ENCODE peak calls at places on chromosomes 12 and 14, in nine cellular contexts. M is ovary, Q is endothelial cell of umbilical vein, J is body of pancreas, K is stomach, O is gastrocnemius medialis, E is transverse colon, R is right lobe of liver, N is IMR-90. V is an unnamed sample.

GRCh38 chr12:122799635-122800243 is 25.4 kb downstream of the CCDC62 start:
- DNase-seq in M (no peak), Q (no peak), J (no peak), K (no peak), O (no peak), E (no peak), R (no peak), N (no peak), V (no peak)

GRCh38 chr12:105083551-105084105 is 630 bp downstream of the ALDH1L2 start:
- DNase-seq in M (peak), Q (peak), J (peak), K (peak), O (peak), E (peak), R (no peak), N (peak), V (peak)

GRCh38 chr12:118098911-118099671 is 4.7 kb downstream of the VSIG10 start:
- DNase-seq in M (no peak), Q (no peak), J (no peak), K (no peak), O (no peak), E (peak), R (no peak), N (no peak), V (no peak)

GRCh38 chr14:69614592-69614991 is 3.2 kb downstream of the SUSD6 start:
- DNase-seq in M (no peak), Q (no peak), J (no peak), K (no peak), O (peak), E (peak), R (no peak), N (no peak), V (no peak)

GRCh38 chr14:91317381-91318313 is 73.1 kb upstream of the GPR68 start:
- DNase-seq in M (peak), Q (peak), J (peak), K (peak), O (peak), E (peak), R (peak), N (no peak), V (no peak)

GRCh38 chr14:96052541-96053105 is 13.5 kb downstream of the C14orf132 start:
- DNase-seq in M (no peak), Q (no peak), J (no peak), K (no peak), O (no peak), E (no peak), R (no peak), N (peak), V (peak)

GRCh38 chr12:18246057-18246456 is 15.3 kb upstream of the PIK3C2G start:
- DNase-seq in M (no peak), Q (no peak), J (no peak), K (no peak), O (no peak), E (no peak), R (no peak), N (no peak), V (no peak)

GRCh38 chr12:125983094-125983783 is 918.0 kb downstream of the AACS start:
- DNase-seq in M (peak), Q (no peak), J (peak), K (peak), O (no peak), E (peak), R (peak), N (no peak), V (no peak)

GRCh38 chr14:40694026-40694425 is 912.6 kb upstream of the LRFN5 start:
- DNase-seq in M (no peak), Q (no peak), J (no peak), K (no peak), O (no peak), E (no peak), R (no peak), N (no peak), V (no peak)

GRCh38 chr12:219891-220352 is 6.0 kb upstream of the SLC6A12 start:
- DNase-seq in M (no peak), Q (peak), J (peak), K (peak), O (peak), E (peak), R (peak), N (peak), V (peak)

GRCh38 chr12:109418848-109419474 is 58.1 kb downstream of the KCTD10 start:
- DNase-seq in M (no peak), Q (no peak), J (no peak), K (no peak), O (no peak), E (no peak), R (no peak), N (no peak), V (no peak)

GRCh38 chr14:84591827-84592540 is 938.0 kb upstream of the FLRT2 start:
- DNase-seq in M (no peak), Q (peak), J (peak), K (no peak), O (no peak), E (no peak), R (no peak), N (no peak), V (no peak)

GRCh38 chr14:30621354-30621953 is 665 bp upstream of the SCFD1 start:
- DNase-seq in M (peak), Q (no peak), J (peak), K (no peak), O (no peak), E (peak), R (no peak), N (peak), V (no peak)

GRCh38 chr12:103712191-103712590 is 125.1 kb downstream of the STAB2 start:
- DNase-seq in M (no peak), Q (no peak), J (no peak), K (no peak), O (no peak), E (no peak), R (no peak), N (no peak), V (no peak)

GRCh38 chr14:106308839-106309389 is 782.5 kb downstream of the TMEM121 start:
- DNase-seq in M (no peak), Q (no peak), J (peak), K (peak), O (no peak), E (peak), R (peak), N (no peak), V (no peak)

GRCh38 chr14:95268350-95268749 is 51.4 kb downstream of the CLMN start:
- DNase-seq in M (no peak), Q (no peak), J (no peak), K (no peak), O (no peak), E (no peak), R (no peak), N (no peak), V (no peak)

DNA sequence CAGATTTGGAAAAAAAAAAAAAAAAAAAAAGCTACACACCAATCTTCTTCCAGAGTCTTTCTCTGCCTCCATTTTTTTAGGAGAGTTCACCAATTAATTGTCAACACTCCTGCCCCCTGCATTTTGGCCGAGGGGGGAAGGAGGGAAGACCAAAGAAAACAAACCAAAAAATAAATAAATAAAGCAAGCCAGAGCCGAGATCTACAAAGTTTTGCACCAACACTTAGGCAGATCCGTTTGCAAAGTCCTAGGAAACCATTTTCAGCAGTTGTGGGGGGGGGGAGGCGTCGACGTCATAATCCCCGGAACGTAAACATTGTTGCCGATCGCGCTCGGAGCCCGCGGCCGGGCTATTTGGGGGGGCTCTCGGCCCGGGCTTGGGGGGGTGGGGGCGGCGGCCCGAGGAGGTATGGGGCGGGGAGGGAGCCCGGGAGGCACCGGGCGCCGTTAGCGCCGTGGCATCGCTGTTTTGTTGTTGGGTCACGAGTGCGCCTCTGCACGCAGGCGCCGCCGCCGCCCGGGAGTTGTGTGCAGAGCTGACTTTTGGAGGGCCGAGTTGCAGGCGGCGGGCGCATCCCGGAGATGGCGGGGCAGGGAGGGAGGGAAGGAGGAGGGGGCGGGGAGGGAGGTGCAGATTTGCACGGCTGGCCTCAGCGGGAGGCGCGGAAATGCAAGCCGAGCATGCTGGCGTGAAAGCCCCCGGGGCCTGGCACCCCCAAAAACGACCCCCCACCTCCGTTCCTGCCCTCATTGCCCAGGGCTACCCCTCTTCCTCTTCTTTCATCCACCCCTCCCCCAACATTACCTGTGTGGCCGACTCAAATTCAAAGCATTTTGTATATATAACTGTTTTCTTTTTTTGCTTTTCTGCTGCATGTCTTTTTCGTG is 598 bp downstream of the KDM2B start:
- DNase-seq in M (peak), Q (peak), J (peak), K (peak), O (peak), E (peak), R (peak), N (peak), V (peak)
- TF ChIP-seq POLR2A in M (no peak), Q (peak), J (peak), K (no peak), O (no peak), E (no peak), R (no peak), N (no peak), V (peak)

GRCh38 chr12:56152756-56153137 is 360 bp downstream of the MYL6B start:
- DNase-seq in M (peak), Q (no peak), J (no peak), K (no peak), O (no peak), E (no peak), R (no peak), N (no peak), V (no peak)

GRCh38 chr12:56153291-56154065 is 1.1 kb downstream of the MYL6B start:
- DNase-seq in M (no peak), Q (no peak), J (no peak), K (no peak), O (no peak), E (no peak), R (no peak), N (no peak), V (no peak)

GRCh38 chr12:56151672-56152131 is 685 bp upstream of the MYL6B start:
- DNase-seq in M (peak), Q (no peak), J (peak), K (peak), O (peak), E (peak), R (peak), N (no peak), V (no peak)

GRCh38 chr12:56150563-56150962 is 1.8 kb upstream of the MYL6B start:
- DNase-seq in M (no peak), Q (peak), J (no peak), K (no peak), O (no peak), E (no peak), R (no peak), N (peak), V (no peak)

DNA sequence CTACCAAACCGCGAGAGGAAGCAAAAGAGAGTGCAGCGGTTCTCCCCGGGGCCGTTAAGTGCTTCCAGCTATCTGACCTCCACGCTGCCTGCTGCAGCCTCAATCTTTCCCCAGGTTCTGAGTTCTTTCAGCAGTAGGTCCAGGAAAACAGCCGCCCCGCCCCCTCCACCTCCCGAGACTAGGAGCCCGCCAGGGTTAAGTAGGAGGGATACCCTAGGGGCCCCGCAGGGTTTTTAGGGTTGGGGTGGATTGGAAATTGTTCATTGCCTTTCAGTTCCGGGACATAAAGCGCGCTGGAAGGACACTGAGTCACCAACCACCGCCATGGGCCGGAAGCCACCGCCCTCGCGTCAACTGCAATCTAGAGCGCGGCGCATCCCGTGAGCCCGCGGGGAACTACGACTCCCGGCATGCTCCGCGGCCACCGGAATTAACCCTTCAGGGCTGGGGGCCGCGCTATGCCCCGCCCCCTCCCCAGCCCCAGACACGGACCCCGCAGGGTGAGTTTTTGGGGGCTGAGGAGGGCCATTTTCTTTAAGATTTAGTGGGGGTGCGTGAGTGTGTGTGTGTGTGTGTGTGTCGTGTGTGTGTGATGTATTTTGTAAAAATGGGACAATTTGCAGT is at the start of gene MYL6B:
- DNase-seq in M (peak), Q (peak), J (peak), K (peak), O (peak), E (peak), R (peak), N (peak), V (peak)
- TF ChIP-seq POLR2A in M (no peak), Q (peak), J (peak), K (no peak), O (peak), E (peak), R (peak), N (no peak), V (peak)

DNA sequence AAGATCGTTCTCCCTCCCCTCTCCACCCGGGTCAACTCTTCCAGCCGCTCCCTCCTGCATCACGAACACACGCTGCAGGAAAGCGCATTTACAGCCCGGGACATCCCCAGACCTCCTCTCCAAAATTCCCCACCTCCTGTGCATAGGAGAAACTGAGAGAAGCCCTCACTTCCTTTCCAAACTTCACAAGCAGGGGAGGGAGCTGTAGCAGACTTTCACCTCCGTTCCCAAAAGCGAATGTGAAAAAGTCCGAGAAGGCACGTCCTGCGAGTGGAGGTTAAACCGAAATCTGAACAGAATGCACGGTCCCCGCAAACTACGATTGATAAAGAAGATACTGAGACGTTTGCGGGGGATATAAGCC is 467 bp downstream of the BCAT1 start:
- DNase-seq in M (peak), Q (no peak), J (no peak), K (no peak), O (no peak), E (no peak), R (no peak), N (peak), V (peak)
- TF ChIP-seq POLR2A in M (no peak), Q (no peak), J (no peak), K (no peak), O (no peak), E (no peak), R (no peak), N (no peak), V (no peak)

GRCh38 chr14:24232121-24232644 is at the start of gene NEDD8:
- DNase-seq in M (peak), Q (peak), J (peak), K (peak), O (peak), E (peak), R (peak), N (peak), V (peak)
- TF ChIP-seq POLR2A in M (peak), Q (peak), J (peak), K (peak), O (peak), E (peak), R (peak), N (peak), V (peak)

GRCh38 chr12:6943719-6944380 is at the start of the genes C12orf57 and RNU7-1:
- DNase-seq in M (peak), Q (peak), J (peak), K (peak), O (peak), E (peak), R (peak), N (peak), V (peak)
- TF ChIP-seq POLR2A in M (peak), Q (peak), J (peak), K (peak), O (peak), E (peak), R (peak), N (peak), V (peak)

DNA sequence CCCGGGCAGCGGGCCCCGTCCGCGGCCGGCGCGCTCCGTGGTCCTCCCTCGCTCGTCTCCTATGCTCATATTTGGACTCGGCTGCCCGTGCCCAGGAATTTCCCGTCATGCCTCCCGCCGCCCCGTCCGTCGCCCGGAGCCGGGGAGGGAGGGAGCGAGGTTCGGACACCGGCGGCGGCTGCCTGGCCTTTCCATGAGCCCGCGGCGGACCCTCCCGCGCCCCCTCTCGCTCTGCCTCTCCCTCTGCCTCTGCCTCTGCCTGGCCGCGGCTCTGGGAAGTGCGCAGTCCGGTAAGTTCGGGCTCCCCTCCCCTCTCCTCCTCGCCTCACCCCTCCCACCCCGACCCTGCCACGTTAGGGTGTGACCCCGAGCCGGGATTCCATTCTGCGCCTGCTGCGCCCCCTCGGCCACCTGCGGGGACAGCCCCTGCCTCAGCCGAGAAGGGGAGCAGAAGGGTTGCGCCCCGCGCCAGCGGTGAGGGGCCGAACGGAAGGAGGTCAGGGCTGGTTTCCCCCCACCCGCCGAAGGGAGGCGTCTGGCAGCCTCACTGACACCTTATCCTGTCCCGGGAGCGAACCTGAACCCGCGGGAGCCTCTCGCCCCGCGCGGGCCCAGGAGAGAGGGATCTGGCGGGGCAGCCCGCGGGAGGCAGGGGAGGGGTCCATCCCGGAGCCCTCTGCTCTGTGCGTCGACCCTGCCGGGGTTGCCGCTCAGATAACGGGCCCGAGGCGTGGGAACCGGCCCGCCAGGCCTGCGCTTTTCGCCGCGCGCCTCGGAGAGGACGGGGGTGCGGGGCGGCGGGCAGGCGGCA is at the start of gene MSRB3:
- DNase-seq in M (peak), Q (peak), J (peak), K (peak), O (peak), E (peak), R (peak), N (peak), V (peak)
- TF ChIP-seq POLR2A in M (peak), Q (no peak), J (peak), K (no peak), O (peak), E (peak), R (no peak), N (no peak), V (peak)